ENCODE peak calls at places on chromosomes 4 and X, in seven cellular contexts. One of them, this sample, is unnamed.
A peak's percentile ranks its signal among the peaks of the same experiment; 100 is the strongest.

GRCh38 chr4:20276848-20277247 is 25.1 kb downstream of the SLIT2 start:
- DNase-seq in cardiac muscle cell: no peak
- DNase-seq in nephron progenitor cell: no peak
- DNase-seq in testis: no peak
- DNase-seq in astrocyte of the cerebellum: no peak
- DNase-seq in SK-N-SH: no peak
- DNase-seq in GM12865: no peak
- DNase-seq in this sample: no peak

GRCh38 chr4:11073621-11074051 is 355.1 kb downstream of the HS3ST1 start:
- DNase-seq in cardiac muscle cell: no peak
- DNase-seq in nephron progenitor cell: no peak
- DNase-seq in testis: peak; percentile 28
- DNase-seq in astrocyte of the cerebellum: peak; percentile 99
- DNase-seq in SK-N-SH: no peak
- DNase-seq in GM12865: no peak
- DNase-seq in this sample: no peak

GRCh38 chr4:153137168-153137567 is 67.1 kb upstream of the TRIM2 start:
- DNase-seq in cardiac muscle cell: no peak
- DNase-seq in nephron progenitor cell: no peak
- DNase-seq in testis: no peak
- DNase-seq in astrocyte of the cerebellum: peak; percentile 86
- DNase-seq in SK-N-SH: no peak
- DNase-seq in GM12865: no peak
- DNase-seq in this sample: no peak

GRCh38 chr4:54230479-54231418 is 1.7 kb downstream of the PDGFRA start:
- DNase-seq in cardiac muscle cell: peak; percentile 49
- DNase-seq in nephron progenitor cell: peak; percentile 41
- DNase-seq in testis: peak; percentile 23
- DNase-seq in astrocyte of the cerebellum: no peak
- DNase-seq in SK-N-SH: peak; percentile 41
- DNase-seq in GM12865: no peak
- DNase-seq in this sample: peak; percentile 17

GRCh38 chr4:57039345-57039744 is 60.6 kb downstream of the POLR2B start:
- DNase-seq in cardiac muscle cell: no peak
- DNase-seq in nephron progenitor cell: no peak
- DNase-seq in testis: no peak
- DNase-seq in astrocyte of the cerebellum: no peak
- DNase-seq in SK-N-SH: no peak
- DNase-seq in GM12865: no peak
- DNase-seq in this sample: no peak

GRCh38 chrX:97372006-97372766 is 488.5 kb downstream of the RPA4 start:
- DNase-seq in cardiac muscle cell: no peak
- DNase-seq in nephron progenitor cell: no peak
- DNase-seq in testis: peak; percentile 23
- DNase-seq in astrocyte of the cerebellum: no peak
- DNase-seq in SK-N-SH: no peak
- DNase-seq in GM12865: no peak
- DNase-seq in this sample: no peak

GRCh38 chr4:528296-528695 is 29.3 kb downstream of the PIGG start:
- DNase-seq in cardiac muscle cell: no peak
- DNase-seq in nephron progenitor cell: no peak
- DNase-seq in testis: no peak
- DNase-seq in astrocyte of the cerebellum: no peak
- DNase-seq in SK-N-SH: no peak
- DNase-seq in GM12865: no peak
- DNase-seq in this sample: no peak

GRCh38 chr4:145614235-145614615 is 5.0 kb upstream of the MMAA start:
- DNase-seq in cardiac muscle cell: no peak
- DNase-seq in nephron progenitor cell: no peak
- DNase-seq in testis: no peak
- DNase-seq in astrocyte of the cerebellum: no peak
- DNase-seq in SK-N-SH: no peak
- DNase-seq in GM12865: no peak
- DNase-seq in this sample: no peak

GRCh38 chrX:23317799-23318724 is 16.6 kb upstream of the PTCHD1 start:
- DNase-seq in cardiac muscle cell: peak; percentile 46
- DNase-seq in nephron progenitor cell: peak; percentile 69
- DNase-seq in testis: peak; percentile 48
- DNase-seq in astrocyte of the cerebellum: no peak
- DNase-seq in SK-N-SH: peak; percentile 69
- DNase-seq in GM12865: peak; percentile 43
- DNase-seq in this sample: peak; percentile 57

GRCh38 chrX:140765043-140765784 is 55.7 kb downstream of the LINC00632 start:
- DNase-seq in cardiac muscle cell: peak; percentile 26
- DNase-seq in nephron progenitor cell: peak; percentile 8
- DNase-seq in testis: peak; percentile 13
- DNase-seq in astrocyte of the cerebellum: peak; percentile 9
- DNase-seq in SK-N-SH: no peak
- DNase-seq in GM12865: no peak
- DNase-seq in this sample: peak; percentile 13

GRCh38 chr4:152691761-152692160 is 12.0 kb upstream of the TMEM154 start:
- DNase-seq in cardiac muscle cell: no peak
- DNase-seq in nephron progenitor cell: no peak
- DNase-seq in testis: no peak
- DNase-seq in astrocyte of the cerebellum: no peak
- DNase-seq in SK-N-SH: no peak
- DNase-seq in GM12865: no peak
- DNase-seq in this sample: no peak

GRCh38 chr4:24007740-24008348 is 118.0 kb upstream of the PPARGC1A start:
- DNase-seq in cardiac muscle cell: no peak
- DNase-seq in nephron progenitor cell: no peak
- DNase-seq in testis: no peak
- DNase-seq in astrocyte of the cerebellum: no peak
- DNase-seq in SK-N-SH: no peak
- DNase-seq in GM12865: no peak
- DNase-seq in this sample: no peak

GRCh38 chr4:39732728-39733127 is 34.8 kb downstream of the UBE2K start:
- DNase-seq in cardiac muscle cell: no peak
- DNase-seq in nephron progenitor cell: no peak
- DNase-seq in testis: no peak
- DNase-seq in astrocyte of the cerebellum: peak; percentile 65
- DNase-seq in SK-N-SH: no peak
- DNase-seq in GM12865: peak; percentile 42
- DNase-seq in this sample: no peak

GRCh38 chr4:74933562-74934015 is 673 bp downstream of the PARM1 start:
- DNase-seq in cardiac muscle cell: peak; percentile 14
- DNase-seq in nephron progenitor cell: peak; percentile 18
- DNase-seq in testis: peak; percentile 52
- DNase-seq in astrocyte of the cerebellum: no peak
- DNase-seq in SK-N-SH: peak; percentile 6
- DNase-seq in GM12865: peak; percentile 44
- DNase-seq in this sample: peak; percentile 5

GRCh38 chrX:149222040-149222439 is 283.1 kb downstream of the IDS start:
- DNase-seq in cardiac muscle cell: no peak
- DNase-seq in nephron progenitor cell: no peak
- DNase-seq in testis: no peak
- DNase-seq in astrocyte of the cerebellum: no peak
- DNase-seq in SK-N-SH: no peak
- DNase-seq in GM12865: no peak
- DNase-seq in this sample: no peak

GRCh38 chr4:78956979-78957378 is 17.7 kb upstream of the PAQR3 start:
- DNase-seq in cardiac muscle cell: peak; percentile 25
- DNase-seq in nephron progenitor cell: no peak
- DNase-seq in testis: no peak
- DNase-seq in astrocyte of the cerebellum: no peak
- DNase-seq in SK-N-SH: no peak
- DNase-seq in GM12865: no peak
- DNase-seq in this sample: no peak

GRCh38 chrX:45806410-45807121 is 605.9 kb upstream of the DIPK2B start:
- DNase-seq in cardiac muscle cell: peak; percentile 40
- DNase-seq in nephron progenitor cell: no peak
- DNase-seq in testis: no peak
- DNase-seq in astrocyte of the cerebellum: peak; percentile 92
- DNase-seq in SK-N-SH: no peak
- DNase-seq in GM12865: peak; percentile 60
- DNase-seq in this sample: no peak

GRCh38 chr4:159013692-159014091 is 89.2 kb upstream of the RAPGEF2 start:
- DNase-seq in cardiac muscle cell: no peak
- DNase-seq in nephron progenitor cell: no peak
- DNase-seq in testis: no peak
- DNase-seq in astrocyte of the cerebellum: no peak
- DNase-seq in SK-N-SH: no peak
- DNase-seq in GM12865: no peak
- DNase-seq in this sample: no peak

GRCh38 chr4:71473541-71474240 is 134.9 kb downstream of the SLC4A4 start:
- DNase-seq in cardiac muscle cell: no peak
- DNase-seq in nephron progenitor cell: no peak
- DNase-seq in testis: no peak
- DNase-seq in astrocyte of the cerebellum: no peak
- DNase-seq in SK-N-SH: no peak
- DNase-seq in GM12865: no peak
- DNase-seq in this sample: no peak

GRCh38 chr4:108529102-108529501 is 91.3 kb upstream of the RPL34 start:
- DNase-seq in cardiac muscle cell: no peak
- DNase-seq in nephron progenitor cell: no peak
- DNase-seq in testis: no peak
- DNase-seq in astrocyte of the cerebellum: no peak
- DNase-seq in SK-N-SH: no peak
- DNase-seq in GM12865: no peak
- DNase-seq in this sample: no peak

GRCh38 chr4:38130884-38131283 is 170.7 kb downstream of the PTTG2 start:
- DNase-seq in cardiac muscle cell: no peak
- DNase-seq in nephron progenitor cell: no peak
- DNase-seq in testis: no peak
- DNase-seq in astrocyte of the cerebellum: no peak
- DNase-seq in SK-N-SH: no peak
- DNase-seq in GM12865: no peak
- DNase-seq in this sample: no peak

GRCh38 chr4:187171731-187172339 is 448.2 kb upstream of the FAT1 start:
- DNase-seq in cardiac muscle cell: no peak
- DNase-seq in nephron progenitor cell: no peak
- DNase-seq in testis: no peak
- DNase-seq in astrocyte of the cerebellum: no peak
- DNase-seq in SK-N-SH: no peak
- DNase-seq in GM12865: no peak
- DNase-seq in this sample: no peak

GRCh38 chr4:136931771-136932170 is 600.5 kb downstream of the PCDH18 start:
- DNase-seq in cardiac muscle cell: no peak
- DNase-seq in nephron progenitor cell: no peak
- DNase-seq in testis: no peak
- DNase-seq in astrocyte of the cerebellum: no peak
- DNase-seq in SK-N-SH: no peak
- DNase-seq in GM12865: no peak
- DNase-seq in this sample: no peak

GRCh38 chrX:7996851-7997250 is 69.6 kb upstream of the PNPLA4 start:
- DNase-seq in cardiac muscle cell: peak; percentile 3
- DNase-seq in nephron progenitor cell: no peak
- DNase-seq in testis: no peak
- DNase-seq in astrocyte of the cerebellum: no peak
- DNase-seq in SK-N-SH: no peak
- DNase-seq in GM12865: no peak
- DNase-seq in this sample: no peak

GRCh38 chr4:110837896-110838450 is 215.1 kb upstream of the PITX2 start:
- DNase-seq in cardiac muscle cell: no peak
- DNase-seq in nephron progenitor cell: no peak
- DNase-seq in testis: no peak
- DNase-seq in astrocyte of the cerebellum: no peak
- DNase-seq in SK-N-SH: no peak
- DNase-seq in GM12865: no peak
- DNase-seq in this sample: no peak

GRCh38 chr4:47839259-47839658 is 1.4 kb upstream of the CORIN start:
- DNase-seq in cardiac muscle cell: peak; percentile 65
- DNase-seq in nephron progenitor cell: no peak
- DNase-seq in testis: peak; percentile 29
- DNase-seq in astrocyte of the cerebellum: no peak
- DNase-seq in SK-N-SH: no peak
- DNase-seq in GM12865: peak; percentile 78
- DNase-seq in this sample: no peak
- TF ChIP-seq CTCF in cardiac muscle cell: peak; percentile 45
- TF ChIP-seq CTCF in nephron progenitor cell: no peak
- TF ChIP-seq CTCF in testis: no peak
- TF ChIP-seq CTCF in astrocyte of the cerebellum: peak; percentile 46
- TF ChIP-seq CTCF in SK-N-SH: peak; percentile 47
- TF ChIP-seq CTCF in GM12865: peak; percentile 46
- TF ChIP-seq CTCF in this sample: no peak

GRCh38 chr4:2419814-2420213 is 1.1 kb downstream of the CFAP99 start:
- DNase-seq in cardiac muscle cell: no peak
- DNase-seq in nephron progenitor cell: no peak
- DNase-seq in testis: peak; percentile 77
- DNase-seq in astrocyte of the cerebellum: no peak
- DNase-seq in SK-N-SH: no peak
- DNase-seq in GM12865: no peak
- DNase-seq in this sample: no peak

GRCh38 chr4:2416564-2417195 is 1.8 kb downstream of the ZFYVE28 start:
- DNase-seq in cardiac muscle cell: peak; percentile 22
- DNase-seq in nephron progenitor cell: peak; percentile 46
- DNase-seq in testis: peak; percentile 52
- DNase-seq in astrocyte of the cerebellum: no peak
- DNase-seq in SK-N-SH: peak; percentile 63
- DNase-seq in GM12865: peak; percentile 47
- DNase-seq in this sample: peak; percentile 27

GRCh38 chr4:2417765-2418651 is at the start of gene ZFYVE28:
- DNase-seq in cardiac muscle cell: no peak
- DNase-seq in nephron progenitor cell: no peak
- DNase-seq in testis: no peak
- DNase-seq in astrocyte of the cerebellum: no peak
- DNase-seq in SK-N-SH: no peak
- DNase-seq in GM12865: no peak
- DNase-seq in this sample: no peak

GRCh38 chr4:2417196-2417764 is 1.2 kb downstream of the ZFYVE28 start:
- DNase-seq in cardiac muscle cell: peak; percentile 43
- DNase-seq in nephron progenitor cell: peak; percentile 50
- DNase-seq in testis: no peak
- DNase-seq in astrocyte of the cerebellum: no peak
- DNase-seq in SK-N-SH: peak; percentile 78
- DNase-seq in GM12865: no peak
- DNase-seq in this sample: peak; percentile 30

GRCh38 chr4:2418652-2419571 is at the start of gene CFAP99:
- DNase-seq in cardiac muscle cell: peak; percentile 98
- DNase-seq in nephron progenitor cell: peak; percentile 97
- DNase-seq in testis: peak; percentile 98
- DNase-seq in astrocyte of the cerebellum: peak; percentile 75
- DNase-seq in SK-N-SH: peak; percentile 98
- DNase-seq in GM12865: peak; percentile 97
- DNase-seq in this sample: peak; percentile 98
- TF ChIP-seq CTCF in cardiac muscle cell: no peak
- TF ChIP-seq CTCF in nephron progenitor cell: no peak
- TF ChIP-seq CTCF in testis: no peak
- TF ChIP-seq CTCF in astrocyte of the cerebellum: no peak
- TF ChIP-seq CTCF in SK-N-SH: peak; percentile 17
- TF ChIP-seq CTCF in GM12865: peak; percentile 13
- TF ChIP-seq CTCF in this sample: no peak

GRCh38 chrX:131763674-131764073 is 219.8 kb downstream of the OR13H1 start:
- DNase-seq in cardiac muscle cell: no peak
- DNase-seq in nephron progenitor cell: no peak
- DNase-seq in testis: no peak
- DNase-seq in astrocyte of the cerebellum: peak; percentile 82
- DNase-seq in SK-N-SH: peak; percentile 29
- DNase-seq in GM12865: peak; percentile 72
- DNase-seq in this sample: no peak
- TF ChIP-seq CTCF in cardiac muscle cell: no peak
- TF ChIP-seq CTCF in nephron progenitor cell: no peak
- TF ChIP-seq CTCF in testis: no peak
- TF ChIP-seq CTCF in astrocyte of the cerebellum: peak; percentile 62
- TF ChIP-seq CTCF in SK-N-SH: peak; percentile 71
- TF ChIP-seq CTCF in GM12865: peak; percentile 25
- TF ChIP-seq CTCF in this sample: no peak

DNA sequence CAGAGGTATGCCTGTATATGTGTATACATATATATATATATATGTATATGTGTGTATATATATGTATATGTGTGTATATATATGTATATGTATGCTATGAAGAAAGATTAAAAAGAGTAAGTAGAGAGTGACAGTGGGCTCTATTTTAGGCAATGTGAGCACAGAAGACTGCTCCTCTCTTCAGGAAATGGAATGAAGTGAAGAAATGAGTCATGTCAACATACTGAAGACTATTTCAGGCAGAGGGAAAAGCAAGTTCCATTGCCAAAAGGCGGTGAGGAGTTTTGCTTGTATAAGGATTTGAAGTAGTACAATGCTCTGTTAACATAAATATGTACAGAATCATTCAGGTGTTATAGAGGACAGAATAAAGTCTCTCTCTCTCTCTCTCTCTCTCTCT is 773.2 kb upstream of the FTHL17 start:
- DNase-seq in cardiac muscle cell: no peak
- DNase-seq in nephron progenitor cell: no peak
- DNase-seq in testis: no peak
- DNase-seq in astrocyte of the cerebellum: no peak
- DNase-seq in SK-N-SH: no peak
- DNase-seq in GM12865: no peak
- DNase-seq in this sample: no peak
- TF ChIP-seq CTCF in cardiac muscle cell: no peak
- TF ChIP-seq CTCF in nephron progenitor cell: no peak
- TF ChIP-seq CTCF in testis: no peak
- TF ChIP-seq CTCF in astrocyte of the cerebellum: no peak
- TF ChIP-seq CTCF in SK-N-SH: no peak
- TF ChIP-seq CTCF in GM12865: no peak
- TF ChIP-seq CTCF in this sample: no peak

This sample was measured in endothelial cell.